ENCODE peak calls at places on chromosomes 7 and 10, in five cellular contexts. R, N, S, Y and M are unnamed samples.
A peak's percentile ranks its signal among the peaks of the same experiment; 100 is the strongest.

GRCh38 chr10:126872768-126873167 is 32.5 kb upstream of the DOCK1 start:
- DNase-seq in R (no peak), S (no peak), N (no peak), Y (no peak), M (no peak)

GRCh38 chr10:70560511-70560931 is 42.0 kb downstream of the PRF1 start:
- DNase-seq in S (no peak), R (peak; percentile 55), Y (no peak), N (peak; percentile 8), M (no peak)

GRCh38 chr7:157691521-157692155 is 354.8 kb downstream of the DNAJB6 start:
- DNase-seq in Y (peak; percentile 56), R (peak; percentile 63), N (no peak), S (no peak), M (no peak)

GRCh38 chr7:80334185-80334584 is 177.7 kb downstream of the GNAT3 start:
- DNase-seq in R (no peak), Y (no peak), S (no peak), N (no peak), M (no peak)

GRCh38 chr10:32746869-32747268 is 211.2 kb downstream of the ITGB1 start:
- DNase-seq in Y (no peak), S (no peak), N (no peak), R (no peak), M (no peak)

GRCh38 chr10:30115391-30116253 is 56.2 kb upstream of the JCAD start:
- DNase-seq in R (no peak), N (no peak), Y (no peak), S (no peak), M (no peak)

GRCh38 chr7:3956949-3957348 is 655.9 kb downstream of the SDK1 start:
- DNase-seq in S (no peak), Y (no peak), N (no peak), R (no peak), M (no peak)

GRCh38 chr10:48289652-48290238 is 15.2 kb upstream of the FRMPD2 start:
- DNase-seq in S (peak; percentile 65), Y (peak; percentile 73), R (no peak), N (peak; percentile 25), M (peak; percentile 76)

GRCh38 chr10:34121974-34122282 is 693.2 kb downstream of the PARD3 start:
- DNase-seq in S (no peak), N (no peak), Y (no peak), R (no peak), M (no peak)

GRCh38 chr7:129375221-129375938 is 58.9 kb upstream of the STRIP2 start:
- DNase-seq in N (no peak), Y (no peak), R (no peak), S (no peak), M (no peak)

GRCh38 chr7:134941185-134941900 is 45.0 kb upstream of the AGBL3 start:
- DNase-seq in S (peak; percentile 51), R (no peak), Y (no peak), N (no peak), M (peak; percentile 94)

GRCh38 chr10:114881916-114882315 is 56.1 kb upstream of the TRUB1 start:
- DNase-seq in N (no peak), Y (no peak), S (no peak), R (no peak), M (no peak)

GRCh38 chr10:71252195-71252594 is 39.8 kb downstream of the UNC5B start:
- DNase-seq in R (no peak), N (no peak), S (peak; percentile 55), Y (no peak), M (no peak)

GRCh38 chr7:29042893-29043292 is 84.8 kb upstream of the TRIL start:
- DNase-seq in N (no peak), Y (no peak), S (no peak), R (no peak), M (no peak)

GRCh38 chr10:28970231-28970630 is 292.9 kb downstream of the BAMBI start:
- DNase-seq in Y (no peak), R (no peak), S (no peak), N (no peak), M (no peak)

GRCh38 chr7:36289833-36290661 is 99.6 kb upstream of the ANLN start:
- DNase-seq in R (no peak), N (no peak), S (peak; percentile 82), Y (no peak), M (no peak)

GRCh38 chr10:6058677-6059475 is 3.3 kb downstream of the IL2RA start:
- DNase-seq in N (no peak), Y (no peak), S (no peak), R (no peak), M (no peak)
- H3K4me3 ChIP-seq in N (no peak overlapping the region), Y (no peak overlapping the region), S (no peak overlapping the region), R (no peak overlapping the region), M (no peak overlapping the region)

GRCh38 chr10:113617086-113617485 is 46.8 kb downstream of the NRAP start:
- DNase-seq in N (no peak), Y (no peak), S (no peak), R (no peak), M (no peak)

GRCh38 chr10:113616244-113617074 is 47.4 kb downstream of the NRAP start:
- DNase-seq in S (no peak), N (no peak), Y (peak; percentile 21), R (no peak), M (peak; percentile 81)

GRCh38 chr10:113613427-113613826 is 50.4 kb downstream of the NRAP start:
- DNase-seq in S (no peak), R (no peak), N (no peak), Y (no peak), M (no peak)

GRCh38 chr10:113612154-113612553 is 51.7 kb downstream of the NRAP start:
- DNase-seq in N (no peak), S (no peak), R (no peak), Y (no peak), M (no peak)

GRCh38 chr10:113614304-113614703 is 49.5 kb downstream of the NRAP start:
- DNase-seq in Y (no peak), R (no peak), S (no peak), N (no peak), M (peak; percentile 16)
- H3K4me3 ChIP-seq in Y (no peak overlapping the region), R (no peak overlapping the region), S (no peak overlapping the region), N (no peak overlapping the region), M (no peak overlapping the region)

GRCh38 chr7:19964198-19964597 is 190.8 kb upstream of the TMEM196 start:
- DNase-seq in R (no peak), N (no peak), Y (no peak), S (no peak), M (no peak)

GRCh38 chr7:19970514-19970913 is 197.1 kb upstream of the TMEM196 start:
- DNase-seq in Y (no peak), R (no peak), S (no peak), N (no peak), M (no peak)

GRCh38 chr7:19972872-19973271 is 199.5 kb upstream of the TMEM196 start:
- DNase-seq in N (no peak), R (no peak), Y (no peak), S (no peak), M (no peak)

GRCh38 chr7:19971941-19972340 is 198.5 kb upstream of the TMEM196 start:
- DNase-seq in Y (no peak), N (no peak), S (no peak), R (no peak), M (no peak)

DNA sequence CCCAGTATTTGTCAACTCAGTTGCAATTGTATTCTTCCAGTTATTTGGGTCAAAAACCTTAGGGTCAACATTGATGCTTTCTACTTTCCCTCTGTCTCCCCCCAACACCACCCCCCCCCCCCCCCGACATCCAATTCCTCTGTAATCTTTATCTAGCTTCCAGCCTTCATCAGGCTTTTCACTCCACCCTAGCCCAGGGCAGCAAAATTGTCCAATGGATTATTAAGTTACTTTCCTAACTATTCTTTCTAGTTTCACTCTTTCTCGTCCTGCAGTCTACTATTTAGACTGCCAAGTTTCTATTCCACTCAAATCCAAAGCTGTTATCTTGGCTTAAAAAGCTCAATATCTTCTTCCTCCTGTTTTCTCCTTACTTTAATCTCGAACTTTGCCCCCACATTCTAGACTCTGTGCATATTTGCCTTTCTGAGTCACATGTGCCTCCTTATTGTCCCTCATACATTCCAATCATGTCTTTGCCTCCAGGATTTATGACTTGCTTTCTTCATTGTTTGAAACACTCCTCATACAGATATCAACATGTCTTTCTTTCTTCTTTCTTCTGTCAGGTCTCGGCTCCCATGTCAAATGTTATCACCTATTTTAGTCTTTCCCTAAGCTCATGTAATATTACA is 196.6 kb upstream of the TMEM196 start:
- DNase-seq in Y (no peak), N (no peak), S (peak; percentile 20), R (no peak), M (peak; percentile 6)
- H3K4me3 ChIP-seq in Y (no peak overlapping the region), N (no peak overlapping the region), S (peak overlapping the region; percentile 7), R (no peak overlapping the region), M (no peak overlapping the region)

DNA sequence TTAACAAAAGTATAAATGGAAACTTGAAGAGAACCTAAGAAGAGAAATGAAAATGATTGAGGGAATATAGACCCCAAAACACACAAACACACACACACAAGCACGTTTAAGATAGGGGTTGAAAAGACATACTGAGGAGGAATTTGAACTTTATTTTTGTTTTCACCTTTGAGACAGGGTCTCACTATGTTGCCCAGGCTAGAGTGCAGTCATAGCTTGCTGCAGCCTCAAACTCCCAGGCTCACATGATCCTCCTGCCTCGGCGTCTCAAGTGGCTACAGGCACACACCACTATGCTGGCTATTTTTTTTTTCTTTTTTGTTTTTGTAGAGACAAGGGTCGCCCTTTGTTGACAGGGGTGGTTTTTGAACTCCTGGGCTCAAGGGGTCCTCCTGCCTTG is 4.0 kb downstream of the BTRC start:
- DNase-seq in N (no peak), Y (no peak), S (no peak), R (no peak), M (no peak)
- H3K4me3 ChIP-seq in N (no peak overlapping the region), Y (no peak overlapping the region), S (no peak overlapping the region), R (no peak overlapping the region), M (no peak overlapping the region)

DNA sequence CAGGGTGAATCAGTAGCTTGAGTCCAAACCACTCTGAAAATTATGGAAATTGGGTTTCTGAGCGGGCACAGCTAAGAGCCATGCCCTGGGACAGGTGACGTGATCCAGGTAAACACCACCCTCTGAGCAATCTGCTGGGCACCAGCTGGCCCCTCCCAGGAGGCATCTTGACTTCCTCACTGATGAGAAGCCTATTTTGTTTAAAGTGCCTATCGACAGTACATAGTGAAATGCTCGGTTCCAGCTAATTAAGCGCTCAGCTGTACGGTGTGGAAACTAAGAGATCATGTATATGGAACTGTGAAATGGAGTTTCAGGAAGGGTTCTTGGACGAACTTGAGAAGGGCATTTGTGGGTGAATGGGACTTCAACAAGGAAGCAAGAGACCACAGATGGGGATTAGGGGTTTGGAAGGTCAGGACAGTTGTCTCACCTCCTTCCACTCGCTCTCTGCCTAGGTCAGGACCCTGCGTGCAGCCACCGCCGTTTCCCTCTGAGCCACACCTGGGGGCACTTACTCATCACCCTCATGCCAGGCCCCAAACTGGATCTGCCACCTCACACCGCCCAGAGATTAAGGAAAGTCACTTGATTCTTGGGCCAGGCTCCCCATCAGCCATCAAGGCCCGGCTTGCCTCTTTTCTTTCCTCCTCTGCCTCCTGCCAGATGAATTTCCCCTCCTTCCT is 3.2 kb downstream of the ITPRIP start:
- DNase-seq in Y (no peak), R (no peak), S (peak; percentile 65), N (no peak), M (peak; percentile 75)
- H3K4me3 ChIP-seq in Y (no peak overlapping the region), R (peak overlapping the region; percentile 91), S (peak overlapping the region; percentile 92), N (no peak overlapping the region), M (no peak overlapping the region)

GRCh38 chr7:27144799-27145166 is 1.3 kb upstream of the HOXA5 start:
- DNase-seq in Y (peak; percentile 47), R (no peak), S (no peak), N (peak; percentile 20), M (no peak)
- H3K4me3 ChIP-seq in Y (no peak overlapping the region), R (peak overlapping the region; percentile 70), S (no peak overlapping the region), N (no peak overlapping the region), M (no peak overlapping the region)

GRCh38 chr7:50782376-50783208 is at the start of gene GRB10:
- DNase-seq in S (no peak), Y (peak; percentile 65), N (peak; percentile 43), R (peak; percentile 72), M (peak; percentile 49)
- H3K4me3 ChIP-seq in S (peak within 1 kb of the TSS; percentile 15), Y (peak within 1 kb of the TSS; percentile 47), N (peak within 1 kb of the TSS; percentile 48), R (peak within 1 kb of the TSS; percentile 52), M (peak within 1 kb of the TSS; percentile 63)